ENCODE peak calls at places on chromosomes 2 and 18, in four cellular contexts. X is HepG2, L is GM23248, Q is H9. M is an unnamed sample.

GRCh38 chr2:86073225-86073624 is 32.5 kb downstream of the POLR1A start:
- DNase-seq in X (no peak), L (no peak), Q (no peak), M (no peak)

GRCh38 chr18:21316296-21316695 is 74.3 kb downstream of the GREB1L start:
- DNase-seq in X (no peak), L (no peak), Q (no peak), M (no peak)

GRCh38 chr2:206989306-206989705 is 50.0 kb downstream of the CPO start:
- DNase-seq in X (peak; percentile 49), L (peak; percentile 37), Q (peak; percentile 77), M (peak; percentile 77)

GRCh38 chr2:14143435-14143834 is 489.1 kb upstream of the LRATD1 start:
- DNase-seq in X (no peak), L (no peak), Q (no peak), M (no peak)

GRCh38 chr2:178477443-178478099 is 829 bp downstream of the FKBP7 start:
- DNase-seq in X (no peak), L (no peak), Q (no peak), M (peak; percentile 65)

GRCh38 chr2:219446101-219446504 is 11.5 kb downstream of the SPEG start:
- DNase-seq in X (no peak), L (peak; percentile 78), Q (peak; percentile 69), M (peak; percentile 46)

GRCh38 chr2:68284896-68285295 is 32.6 kb upstream of the PPP3R1 start:
- DNase-seq in X (no peak), L (peak; percentile 76), Q (no peak), M (no peak)

GRCh38 chr2:3107567-3107966 is 270.1 kb downstream of the EIPR1 start:
- DNase-seq in X (no peak), L (no peak), Q (peak; percentile 30), M (no peak)

GRCh38 chr2:6071536-6071935 is 379.4 kb downstream of the SOX11 start:
- DNase-seq in X (no peak), L (no peak), Q (no peak), M (no peak)

GRCh38 chr2:53880756-53881155 is 21.0 kb upstream of the GPR75 start:
- DNase-seq in X (no peak), L (peak; percentile 87), Q (no peak), M (no peak)

GRCh38 chr2:149885468-149885867 is 297.9 kb upstream of the MMADHC start:
- DNase-seq in X (no peak), L (peak; percentile 13), Q (no peak), M (no peak)

GRCh38 chr18:47809420-47809819 is 121.0 kb downstream of the SMAD2 start:
- DNase-seq in X (no peak), L (no peak), Q (no peak), M (no peak)

GRCh38 chr2:215379948-215380347 is 55.9 kb downstream of the FN1 start:
- DNase-seq in X (no peak), L (no peak), Q (no peak), M (no peak)

GRCh38 chr2:109679627-109680026 is 65.5 kb downstream of the SOWAHC start:
- DNase-seq in X (no peak), L (no peak), Q (no peak), M (no peak)

GRCh38 chr2:170455617-170456426 is 259.3 kb upstream of the SP5 start:
- DNase-seq in X (peak; percentile 98), L (no peak), Q (no peak), M (no peak)

GRCh38 chr2:146547236-146547635 is 1297.6 kb upstream of the ACVR2A start:
- DNase-seq in X (no peak), L (no peak), Q (no peak), M (no peak)

GRCh38 chr2:75787532-75788132 is 76.9 kb upstream of the GCFC2 start:
- DNase-seq in X (peak; percentile 44), L (peak; percentile 59), Q (no peak), M (peak; percentile 84)

GRCh38 chr2:162200636-162201035 is 42.6 kb downstream of the FAP start:
- DNase-seq in X (no peak), L (no peak), Q (no peak), M (no peak)

GRCh38 chr2:58699412-58699811 is 458.3 kb upstream of the FANCL start:
- DNase-seq in X (no peak), L (no peak), Q (no peak), M (no peak)

GRCh38 chr2:190947711-190948251 is 66.2 kb downstream of the STAT1 start:
- DNase-seq in X (peak; percentile 51), L (peak; percentile 80), Q (no peak), M (no peak)

GRCh38 chr2:37156071-37156856 is 516 bp downstream of the EIF2AK2 start:
- DNase-seq in X (peak; percentile 42), L (peak; percentile 84), Q (peak; percentile 31), M (peak; percentile 71)

GRCh38 chr2:241804326-241805276 is 4.4 kb upstream of the NEU4 start:
- DNase-seq in X (peak; percentile 34), L (no peak), Q (peak; percentile 58), M (peak; percentile 69)

GRCh38 chr18:79608535-79608934 is 71.1 kb upstream of the CTDP1 start:
- DNase-seq in X (no peak), L (no peak), Q (no peak), M (no peak)

GRCh38 chr2:128487650-128488387 is 169.2 kb upstream of the HS6ST1 start:
- DNase-seq in X (no peak), L (no peak), Q (peak; percentile 20), M (no peak)

GRCh38 chr2:71934595-71935263 is 212.9 kb downstream of the CYP26B1 start:
- DNase-seq in X (no peak), L (peak; percentile 92), Q (no peak), M (no peak)

GRCh38 chr2:237934186-237934585 is 32.6 kb upstream of the UBE2F start:
- DNase-seq in X (no peak), L (no peak), Q (no peak), M (no peak)

GRCh38 chr18:43220691-43221090 is 56.6 kb downstream of the SYT4 start:
- DNase-seq in X (no peak), L (no peak), Q (no peak), M (no peak)
- H3K4me1 ChIP-seq in X (no peaks in the 10 kb centered on the region), L (no peaks in the 10 kb centered on the region), Q (no peaks in the 10 kb centered on the region), M (no peaks in the 10 kb centered on the region)

GRCh38 chr2:105600037-105600442 is 144.7 kb upstream of the NCK2 start:
- DNase-seq in X (no peak), L (no peak), Q (no peak), M (no peak)

GRCh38 chr2:105598404-105598803 is 146.3 kb upstream of the NCK2 start:
- DNase-seq in X (no peak), L (no peak), Q (no peak), M (no peak)

GRCh38 chr2:105600602-105600948 is 144.1 kb upstream of the NCK2 start:
- DNase-seq in X (no peak), L (no peak), Q (no peak), M (no peak)

GRCh38 chr2:105598853-105599252 is 145.9 kb upstream of the NCK2 start:
- DNase-seq in X (no peak), L (no peak), Q (no peak), M (no peak)

GRCh38 chr2:105600949-105601708 is 143.6 kb upstream of the NCK2 start:
- DNase-seq in X (no peak), L (no peak), Q (no peak), M (no peak)
- H3K9ac ChIP-seq in X (no peak overlapping the region), L (no peak overlapping the region), Q (no peak overlapping the region), M (no peak overlapping the region)

GRCh38 chr2:46039543-46040303 is 257.5 kb upstream of the EPAS1 start:
- DNase-seq in X (no peak), L (no peak), Q (no peak), M (no peak)
- H3K27ac ChIP-seq in X (no peak overlapping the region), L (no peak overlapping the region), Q (no peak overlapping the region), M (no peak overlapping the region)

DNA sequence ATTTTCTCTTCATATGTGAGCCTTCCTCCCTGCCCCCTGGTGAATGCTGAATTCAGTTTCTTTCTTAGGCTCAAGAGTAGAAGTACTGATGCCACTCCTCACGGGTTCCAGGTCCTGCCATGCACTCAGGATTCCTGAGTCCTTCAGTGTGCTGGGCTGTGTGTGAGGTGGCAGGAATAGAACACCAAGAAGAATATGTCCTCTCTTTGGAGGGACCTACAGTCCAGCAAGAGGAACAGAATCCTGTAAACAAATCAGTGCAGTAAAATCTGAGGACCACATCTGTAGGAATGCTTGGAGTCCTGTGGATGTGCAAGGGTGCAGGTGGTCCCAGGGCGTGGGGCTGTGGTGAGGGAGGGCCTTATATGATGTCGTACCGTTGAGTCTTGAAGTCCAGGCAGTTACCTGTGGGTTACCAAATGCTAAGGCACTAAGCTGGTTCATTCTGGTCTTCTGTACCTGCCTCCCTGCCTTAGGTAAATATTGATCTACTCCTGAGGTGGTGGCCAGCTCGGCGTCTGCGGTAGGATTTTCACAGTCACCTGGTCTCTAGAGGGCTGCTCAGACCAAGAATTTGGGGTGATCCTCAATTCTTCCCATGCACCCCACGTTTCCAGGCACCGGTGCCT is 5.5 kb downstream of the ASAP2 start:
- DNase-seq in X (no peak), L (peak; percentile 39), Q (no peak), M (no peak)
- H3K4me1 ChIP-seq in X (peaks cover 44% of the 10 kb centered on the region), L (peaks cover 54% of the 10 kb centered on the region), Q (no peaks in the 10 kb centered on the region), M (no peaks in the 10 kb centered on the region)

DNA sequence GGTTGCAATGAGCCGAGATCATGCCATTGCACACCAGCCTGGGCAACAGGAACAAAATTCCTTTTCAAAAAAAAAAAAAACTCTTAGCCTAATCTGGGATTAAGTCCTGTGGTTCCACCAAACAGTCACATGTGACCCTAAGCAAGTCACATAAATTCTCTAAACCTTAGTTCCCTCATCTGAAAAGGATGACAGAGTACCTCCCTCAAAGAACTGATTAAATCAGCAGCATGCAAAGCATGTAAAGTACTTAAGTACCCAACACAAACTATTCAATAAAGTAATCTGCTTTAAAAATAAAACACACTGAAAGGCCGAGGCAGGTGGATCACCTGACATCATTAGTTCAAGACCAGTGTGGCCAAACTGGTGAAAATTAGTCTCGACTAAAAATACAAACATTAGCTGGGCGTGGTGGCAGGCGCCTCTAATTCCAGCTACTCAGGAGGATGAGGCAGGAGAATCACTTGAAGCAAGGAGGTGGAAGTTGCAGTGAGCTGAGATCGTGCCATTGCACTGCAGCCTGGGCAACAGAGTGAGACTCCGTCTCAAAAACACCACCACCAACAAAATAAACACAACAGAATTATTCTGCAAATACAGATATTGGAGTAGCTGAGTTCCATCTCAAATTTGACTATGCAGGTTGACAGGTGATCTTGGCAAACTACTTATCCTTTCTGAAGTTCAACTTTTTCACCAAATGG is 7.0 kb downstream of the USP34 start:
- DNase-seq in X (no peak), L (no peak), Q (no peak), M (peak; percentile 64)
- H3K9ac ChIP-seq in X (no peak overlapping the region), L (no peak overlapping the region), Q (no peak overlapping the region), M (peak overlapping the region; percentile 11)